ENCODE peak calls at places on chromosomes 1 and 21, in seven cellular contexts. C is progenitor cell of endocrine pancreas, I is mucosa of descending colon, J is Calu3, N is AG09319, V is B cell, Y is GM20000. W is an unnamed sample.
A peak's percentile ranks its signal among the peaks of the same experiment; 100 is the strongest.

GRCh38 chr1:65525297-65526048 is 105.0 kb downstream of the LEPR start:
- DNase-seq in V (no peak), Y (peak; percentile 24), C (peak; percentile 20), I (no peak), J (no peak), N (no peak), W (no peak)

GRCh38 chr1:59366352-59366751 is 69.5 kb downstream of the FGGY start:
- DNase-seq in N (no peak), V (no peak), C (no peak), Y (no peak), I (no peak), J (no peak), W (no peak)

GRCh38 chr1:220910021-220910420 is 30.8 kb downstream of the HLX start:
- DNase-seq in C (no peak), V (no peak), N (no peak), Y (no peak), I (no peak), J (no peak), W (no peak)

GRCh38 chr1:53271446-53272090 is 33.2 kb upstream of the MAGOH start:
- DNase-seq in V (no peak), J (no peak), N (no peak), Y (no peak), I (no peak), C (no peak), W (no peak)

GRCh38 chr1:36206323-36206858 is 17.9 kb upstream of the THRAP3 start:
- DNase-seq in V (no peak), J (no peak), C (no peak), N (no peak), I (no peak), Y (no peak), W (no peak)

GRCh38 chr21:32096411-32096810 is 182.4 kb downstream of the MIS18A start:
- DNase-seq in N (no peak), Y (peak; percentile 39), J (peak; percentile 30), C (no peak), I (no peak), V (no peak), W (no peak)

GRCh38 chr1:15218287-15219279 is 28.4 kb upstream of the FHAD1 start:
- DNase-seq in C (no peak), J (peak; percentile 47), Y (no peak), I (no peak), V (no peak), N (no peak), W (peak; percentile 55)

GRCh38 chr1:220918285-220918951 is 39.2 kb downstream of the HLX start:
- DNase-seq in N (no peak), V (no peak), Y (no peak), C (no peak), J (no peak), I (no peak), W (no peak)

GRCh38 chr1:220113136-220113695 is 19.3 kb downstream of the IARS2 start:
- DNase-seq in N (no peak), C (no peak), I (no peak), J (no peak), V (peak; percentile 56), Y (peak; percentile 39), W (peak; percentile 28)

GRCh38 chr1:175254190-175254589 is 61.6 kb upstream of the KIAA0040 start:
- DNase-seq in I (no peak), Y (no peak), N (no peak), V (no peak), J (no peak), C (no peak), W (no peak)
- TF ChIP-seq CTCF in I (no peak), Y (no peak), N (no peak), V (no peak), J (no peak), C (no peak), W (no peak)

GRCh38 chr21:45537746-45538291 is 4.4 kb downstream of the SLC19A1 start:
- DNase-seq in V (no peak), J (no peak), C (no peak), Y (no peak), I (no peak), N (no peak), W (no peak)

GRCh38 chr21:45536301-45537081 is 5.7 kb downstream of the SLC19A1 start:
- DNase-seq in V (no peak), J (no peak), N (no peak), I (peak; percentile 46), C (no peak), Y (no peak), W (no peak)

GRCh38 chr21:45535341-45536081 is 6.7 kb downstream of the SLC19A1 start:
- DNase-seq in C (no peak), N (no peak), I (peak; percentile 51), J (no peak), V (no peak), Y (no peak), W (no peak)

GRCh38 chr21:45538381-45539045 is 3.7 kb downstream of the SLC19A1 start:
- DNase-seq in V (no peak), N (no peak), Y (no peak), J (no peak), I (no peak), C (no peak), W (no peak)

DNA sequence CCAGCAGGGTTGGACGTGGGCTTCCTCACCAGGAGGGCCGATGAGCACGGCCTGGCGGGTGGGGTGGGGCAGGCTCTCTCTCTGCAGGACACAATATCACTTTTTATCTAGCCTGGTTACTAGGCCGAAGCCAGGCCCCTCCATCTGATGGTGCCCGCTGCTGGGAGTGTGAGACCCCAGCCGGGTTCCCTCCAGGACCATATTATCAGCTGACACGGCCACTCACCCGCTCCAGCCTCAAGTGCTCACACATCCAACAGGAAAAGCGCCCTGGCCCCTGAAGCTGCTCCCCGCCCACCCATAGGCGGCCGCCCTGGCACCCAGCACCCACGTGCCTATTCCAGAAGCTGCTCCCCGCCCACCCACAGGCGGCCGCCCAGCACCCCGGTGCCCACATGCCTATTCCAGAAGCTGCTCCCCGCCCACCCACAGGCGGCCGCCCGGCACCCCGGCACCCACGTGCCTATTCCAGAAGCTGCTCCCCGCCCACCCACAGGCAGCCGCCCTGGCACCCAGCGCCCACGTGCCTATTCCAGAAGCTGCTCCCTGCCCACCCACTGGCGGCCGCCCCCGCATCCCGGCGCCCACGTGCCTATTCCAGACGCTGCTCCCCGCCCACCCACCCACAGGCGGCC is 5.0 kb downstream of the SLC19A1 start:
- DNase-seq in N (no peak), Y (no peak), J (no peak), I (no peak), V (no peak), C (no peak), W (no peak)
- TF ChIP-seq CTCF in N (no peak), Y (no peak), J (no peak), I (no peak), V (no peak), C (no peak), W (no peak)

GRCh38 chr1:178241057-178241456 is 147.2 kb downstream of the RASAL2 start:
- DNase-seq in V (no peak), J (no peak), Y (no peak), I (no peak), N (no peak), C (no peak), W (peak; percentile 16)

GRCh38 chr1:178238722-178239510 is 145.0 kb downstream of the RASAL2 start:
- DNase-seq in I (no peak), J (peak; percentile 41), Y (no peak), C (no peak), V (no peak), N (peak; percentile 88), W (peak; percentile 99)

GRCh38 chr1:178243890-178244289 is 150.0 kb downstream of the RASAL2 start:
- DNase-seq in C (no peak), V (no peak), I (no peak), J (no peak), Y (no peak), N (no peak), W (no peak)

GRCh38 chr1:178241837-178242236 is 147.9 kb downstream of the RASAL2 start:
- DNase-seq in C (no peak), J (no peak), Y (no peak), N (no peak), V (no peak), I (no peak), W (no peak)

DNA sequence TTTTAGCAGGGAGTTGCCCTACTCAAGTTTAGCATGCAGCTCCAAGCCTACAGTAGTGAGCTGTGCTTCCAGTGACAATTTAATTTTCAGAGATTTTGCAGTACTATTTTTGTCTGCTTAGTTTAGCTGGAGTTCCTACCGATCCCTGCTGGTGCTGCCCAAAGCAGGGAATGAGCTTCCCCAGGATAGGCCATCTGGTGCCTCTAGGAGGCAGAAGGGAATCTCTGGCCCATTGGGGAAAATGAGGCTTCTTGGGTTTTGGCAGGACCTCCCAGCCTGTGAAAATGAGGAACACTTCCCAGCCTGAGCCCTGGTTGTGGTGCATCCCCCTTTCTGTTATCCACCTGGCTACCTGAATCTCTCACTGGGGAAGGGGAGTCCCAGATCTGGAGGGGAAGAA is 149.2 kb downstream of the RASAL2 start:
- DNase-seq in J (no peak), C (no peak), N (no peak), I (no peak), Y (no peak), V (no peak), W (no peak)
- TF ChIP-seq CTCF in J (no peak), C (no peak), N (no peak), I (no peak), Y (no peak), V (no peak), W (no peak)

GRCh38 chr21:41933259-41934079 is 20.3 kb downstream of the C2CD2 start:
- DNase-seq in N (no peak), I (no peak), J (no peak), V (no peak), Y (no peak), C (no peak), W (peak; percentile 45)
- TF ChIP-seq CTCF in N (peak; percentile 45), I (no peak), J (no peak), V (no peak), Y (no peak), C (no peak), W (peak; percentile 77)